ENCODE peak calls at places on chromosomes 13 and 19, in four cellular contexts. E is A549; U is CD4-positive, alpha-beta T cell; Q is fibroblast of the aortic adventitia. D is an unnamed sample.
A peak's percentile ranks its signal among the peaks of the same experiment; 100 is the strongest.

GRCh38 chr19:46620716-46621115 is 4.2 kb downstream of the PTGIR start:
- DNase-seq in E (no peak), U (no peak), Q (peak; percentile 78), D (no peak)

GRCh38 chr19:2188708-2189385 is 25.1 kb downstream of the DOT1L start:
- DNase-seq in E (no peak), U (no peak), Q (peak; percentile 51), D (no peak)

GRCh38 chr19:55212447-55212846 is 3.1 kb upstream of the PTPRH start:
- DNase-seq in E (peak; percentile 73), U (peak; percentile 24), Q (no peak), D (no peak)

GRCh38 chr13:31675521-31675953 is 63.8 kb upstream of the RXFP2 start:
- DNase-seq in E (no peak), U (no peak), Q (peak; percentile 84), D (peak; percentile 20)

GRCh38 chr19:30896551-30896950 is 452.7 kb downstream of the TSHZ3 start:
- DNase-seq in E (no peak), U (no peak), Q (no peak), D (no peak)

GRCh38 chr13:84446972-84447700 is 564.9 kb upstream of the SLITRK1 start:
- DNase-seq in E (no peak), U (no peak), Q (no peak), D (peak; percentile 11)

GRCh38 chr13:112959701-112960542 is 9.1 kb upstream of the MCF2L start:
- DNase-seq in E (no peak), U (no peak), Q (no peak), D (no peak)

GRCh38 chr13:37640499-37640898 is 41.9 kb upstream of the POSTN start:
- DNase-seq in E (peak; percentile 4), U (no peak), Q (peak; percentile 89), D (peak; percentile 67)

GRCh38 chr19:51702754-51703654 is 9.9 kb downstream of the SPACA6 start:
- DNase-seq in E (no peak), U (no peak), Q (no peak), D (no peak)

GRCh38 chr13:30898721-30899188 is 7.3 kb upstream of the MEDAG start:
- DNase-seq in E (no peak), U (no peak), Q (peak; percentile 96), D (peak; percentile 91)

GRCh38 chr13:30618186-30618937 is 642 bp downstream of the USPL1 start:
- DNase-seq in E (no peak), U (peak; percentile 17), Q (no peak), D (no peak)

GRCh38 chr13:42174344-42175162 is 97.4 kb upstream of the AKAP11 start:
- DNase-seq in E (no peak), U (no peak), Q (peak; percentile 11), D (no peak)

GRCh38 chr13:35479223-35479536 is 2.7 kb upstream of the MAB21L1 start:
- DNase-seq in E (no peak), U (no peak), Q (no peak), D (no peak)

GRCh38 chr19:55005684-55006488 is 32.2 kb downstream of the GP6 start:
- DNase-seq in E (peak; percentile 82), U (peak; percentile 38), Q (no peak), D (no peak)

GRCh38 chr19:55173717-55174409 is 6.2 kb downstream of the SYT5 start:
- DNase-seq in E (peak; percentile 95), U (peak; percentile 4), Q (peak; percentile 80), D (peak; percentile 34)

GRCh38 chr19:50377051-50377441 is 789 bp downstream of the NR1H2 start:
- DNase-seq in E (peak; percentile 55), U (peak; percentile 49), Q (no peak), D (no peak)

GRCh38 chr13:24208314-24208713 is 47.8 kb downstream of the SPATA13 start:
- DNase-seq in E (peak; percentile 44), U (no peak), Q (peak; percentile 89), D (peak; percentile 67)

GRCh38 chr13:95251641-95252040 is 49.6 kb downstream of the ABCC4 start:
- DNase-seq in E (no peak), U (no peak), Q (no peak), D (no peak)

GRCh38 chr13:96229356-96229755 is 139.4 kb downstream of the HS6ST3 start:
- DNase-seq in E (no peak), U (no peak), Q (peak; percentile 31), D (no peak)

GRCh38 chr19:1860133-1860775 is 3.1 kb downstream of the KLF16 start:
- DNase-seq in E (no peak), U (peak; percentile 59), Q (peak; percentile 81), D (no peak)

GRCh38 chr19:16542894-16543498 is 759 bp upstream of the CHERP start:
- DNase-seq in E (no peak), U (no peak), Q (peak; percentile 6), D (no peak)

GRCh38 chr13:46864941-46865340 is 31.9 kb downstream of the HTR2A start:
- DNase-seq in E (no peak), U (no peak), Q (no peak), D (no peak)

GRCh38 chr13:74443623-74444022 is 309.4 kb upstream of the KLF12 start:
- DNase-seq in E (peak; percentile 1), U (no peak), Q (peak; percentile 95), D (peak; percentile 52)

GRCh38 chr19:44277331-44277730 is 17.6 kb downstream of the ZNF233 start:
- DNase-seq in E (no peak), U (no peak), Q (no peak), D (no peak)

GRCh38 chr13:44853641-44854040 is 135.6 kb downstream of the NUFIP1 start:
- DNase-seq in E (peak; percentile 20), U (no peak), Q (no peak), D (no peak)

GRCh38 chr19:47511681-47512080 is 3.2 kb downstream of the NAPA start:
- DNase-seq in E (no peak), U (no peak), Q (peak; percentile 26), D (no peak)

GRCh38 chr13:65339236-65339635 is 1890.9 kb downstream of the PCDH9 start:
- DNase-seq in E (no peak), U (no peak), Q (no peak), D (no peak)

GRCh38 chr19:11264452-11265176 is 2.3 kb upstream of the DOCK6 start:
- DNase-seq in E (no peak), U (no peak), Q (no peak), D (no peak)

GRCh38 chr19:35717665-35718344 is at the start of gene KMT2B:
- DNase-seq in E (peak; percentile 100), U (no peak), Q (no peak), D (peak; percentile 71)

GRCh38 chr19:35410487-35410886 is 37.6 kb upstream of the FFAR2 start:
- DNase-seq in E (no peak), U (no peak), Q (no peak), D (no peak)

GRCh38 chr19:16227837-16228636 is 30.3 kb downstream of the AP1M1 start:
- DNase-seq in E (no peak), U (no peak), Q (no peak), D (no peak)

GRCh38 chr19:4371898-4372629 is 28.3 kb downstream of the SH3GL1 start:
- DNase-seq in E (no peak), U (no peak), Q (no peak), D (no peak)

GRCh38 chr19:20999731-21000352 is 20.6 kb upstream of the ZNF430 start:
- DNase-seq in E (no peak), U (peak; percentile 84), Q (peak; percentile 66), D (peak; percentile 55)

GRCh38 chr19:10510301-10510802 is 6.9 kb downstream of the S1PR5 start:
- DNase-seq in E (peak; percentile 28), U (peak; percentile 48), Q (no peak), D (no peak)

GRCh38 chr19:36771275-36772231 is 1.1 kb downstream of the ZNF850 start:
- DNase-seq in E (no peak), U (peak; percentile 4), Q (peak; percentile 85), D (peak; percentile 18)

GRCh38 chr19:6556480-6556879 is 25.7 kb downstream of the TNFSF9 start:
- DNase-seq in E (no peak), U (no peak), Q (peak; percentile 66), D (no peak)

GRCh38 chr19:11481777-11482383 is 1.0 kb upstream of the ELAVL3 start:
- DNase-seq in E (peak; percentile 76), U (peak; percentile 45), Q (peak; percentile 75), D (peak; percentile 35)

GRCh38 chr13:21043898-21044297 is 17.5 kb downstream of the LATS2 start:
- DNase-seq in E (no peak), U (no peak), Q (peak; percentile 97), D (peak; percentile 93)

GRCh38 chr19:12772323-12772722 is 3.0 kb downstream of the HOOK2 start:
- DNase-seq in E (no peak), U (no peak), Q (peak; percentile 18), D (no peak)

GRCh38 chr19:12774588-12775555 is at the start of gene HOOK2:
- DNase-seq in E (no peak), U (peak; percentile 38), Q (no peak), D (no peak)

GRCh38 chr19:12777217-12778019 is 2.1 kb upstream of the HOOK2 start:
- DNase-seq in E (no peak), U (peak; percentile 78), Q (peak; percentile 80), D (no peak)

GRCh38 chr19:12770922-12771321 is 4.4 kb downstream of the HOOK2 start:
- DNase-seq in E (no peak), U (no peak), Q (no peak), D (no peak)

GRCh38 chr19:12773571-12773970 is 1.8 kb downstream of the HOOK2 start:
- DNase-seq in E (no peak), U (no peak), Q (peak; percentile 55), D (no peak)
- TF ChIP-seq CTCF in E (no peak), U (no peak), Q (peak; percentile 58), D (peak; percentile 52)

GRCh38 chr13:82477436-82477835 is 1404.8 kb downstream of the SLITRK1 start:
- DNase-seq in E (no peak), U (no peak), Q (no peak), D (no peak)

GRCh38 chr13:82480415-82480814 is 1401.9 kb downstream of the SLITRK1 start:
- DNase-seq in E (no peak), U (no peak), Q (no peak), D (no peak)
- TF ChIP-seq CTCF in E (no peak), U (no peak), Q (no peak), D (peak; percentile 17)

DNA sequence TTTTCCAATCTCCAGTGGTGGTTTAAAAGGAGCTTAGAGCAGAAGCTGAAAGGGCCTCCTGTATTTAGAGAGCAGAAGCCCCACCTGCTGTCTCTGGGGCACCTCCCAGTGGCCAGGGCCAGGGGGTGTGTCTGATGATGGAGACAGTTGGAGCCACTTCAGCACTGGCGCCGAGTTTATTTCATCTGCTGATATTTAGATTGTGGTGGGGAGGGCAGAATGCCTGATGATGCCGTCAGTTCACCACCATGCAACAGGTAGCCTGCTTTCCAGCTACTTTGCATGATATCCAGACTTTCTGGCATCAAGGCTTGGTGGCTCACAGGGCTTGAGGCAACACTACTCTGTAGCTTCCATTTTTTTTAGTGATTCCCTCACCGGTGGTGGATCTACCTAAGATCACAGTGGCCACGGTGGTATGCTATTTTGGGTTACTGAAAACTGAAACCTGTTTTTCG is 371.9 kb downstream of the KCNRG start:
- DNase-seq in E (no peak), U (peak; percentile 36), Q (peak; percentile 61), D (no peak)
- TF ChIP-seq CTCF in E (no peak), U (peak; percentile 25), Q (peak; percentile 31), D (peak; percentile 37)

GRCh38 chr19:39223703-39224279 is 19.7 kb upstream of the SYCN start:
- DNase-seq in E (peak; percentile 74), U (no peak), Q (peak; percentile 20), D (no peak)

GRCh38 chr19:39230096-39230764 is 14.6 kb downstream of the IFNL3 start:
- DNase-seq in E (no peak), U (no peak), Q (no peak), D (no peak)

GRCh38 chr19:39224910-39225309 is 19.9 kb downstream of the IFNL3 start:
- DNase-seq in E (no peak), U (no peak), Q (no peak), D (no peak)
- TF ChIP-seq CTCF in E (no peak), U (no peak), Q (no peak), D (no peak)

GRCh38 chr13:40780822-40781401 is 8.5 kb upstream of the SLC25A15 start:
- DNase-seq in E (no peak), U (no peak), Q (no peak), D (no peak)
- TF ChIP-seq CTCF in E (no peak), U (no peak), Q (peak; percentile 6), D (peak; percentile 21)